ENCODE peak calls at places on chromosomes 1 and 21, in nine cellular contexts. V is neural progenitor cell; T is GM12892; C is Right ventricle myocardium superior; Q is lung; L is SHP77; X is activated CD8-positive, alpha-beta memory T cell treated with anti-CD3 and anti-CD28 coated beads, Interleukin-2, amount 50 U/mL, for 48 hours; H is stimulated activated CD4-positive, alpha-beta T cell treated with anti-CD3 and anti-CD28 coated beads, Interleukin-1b, Interleukin-23, amount 100 ng/mL, for 4 hours; G is mesothelial cell of epicardium. R is an unnamed sample.

GRCh38 chr1:202162418-202163280 is 2.2 kb upstream of the PTPN7 start:
- DNase-seq in V (no peak), T (no peak), C (no peak), Q (no peak), L (no peak), X (peak), H (no peak), G (no peak), R (no peak)

GRCh38 chr1:230282157-230282556 is 144.0 kb downstream of the PGBD5 start:
- DNase-seq in V (no peak), T (no peak), C (no peak), Q (no peak), L (peak), X (peak), H (no peak), G (no peak), R (no peak)

GRCh38 chr1:107777664-107778047 is 187.3 kb downstream of the VAV3 start:
- DNase-seq in V (no peak), T (no peak), C (no peak), Q (no peak), L (no peak), X (no peak), H (no peak), G (no peak), R (no peak)

GRCh38 chr1:55012661-55013060 is 13.9 kb downstream of the BSND start:
- DNase-seq in V (no peak), T (no peak), C (no peak), Q (no peak), L (peak), X (no peak), H (no peak), G (no peak), R (no peak)

GRCh38 chr1:65250826-65251225 is 58.5 kb upstream of the DNAJC6 start:
- DNase-seq in V (no peak), T (no peak), C (no peak), Q (no peak), L (no peak), X (no peak), H (no peak), G (no peak), R (no peak)

GRCh38 chr1:225845097-225845496 is 35.2 kb downstream of the EPHX1 start:
- DNase-seq in V (no peak), T (no peak), C (peak), Q (no peak), L (no peak), X (no peak), H (no peak), G (no peak), R (no peak)

GRCh38 chr1:81799939-81800740 is 594 bp upstream of the ADGRL2 start:
- DNase-seq in V (peak), T (no peak), C (peak), Q (peak), L (peak), X (no peak), H (no peak), G (peak), R (peak)

GRCh38 chr1:229846351-229846750 is 220.3 kb downstream of the URB2 start:
- DNase-seq in V (no peak), T (no peak), C (no peak), Q (no peak), L (no peak), X (no peak), H (no peak), G (no peak), R (no peak)

GRCh38 chr21:31894441-31894840 is 21.6 kb downstream of the HUNK start:
- DNase-seq in V (no peak), T (no peak), C (no peak), Q (no peak), L (no peak), X (no peak), H (no peak), G (no peak), R (no peak)

GRCh38 chr1:116847688-116848531 is 61.8 kb upstream of the PTGFRN start:
- DNase-seq in V (no peak), T (no peak), C (peak), Q (no peak), L (no peak), X (no peak), H (no peak), G (no peak), R (no peak)

GRCh38 chr1:166950156-166950555 is 25.2 kb downstream of the ILDR2 start:
- DNase-seq in V (peak), T (no peak), C (no peak), Q (no peak), L (no peak), X (no peak), H (no peak), G (no peak), R (no peak)